ENCODE peak calls at places on chromosomes 1 and 21, in seven cellular contexts. W is NB4; R is uterus; C is mammary epithelial cell; T is tibial nerve; K is CD8-positive, alpha-beta T cell; I is kidney epithelial cell. M is an unnamed sample.

GRCh38 chr1:35031103-35031452 is 667 bp downstream of the ZMYM6 start:
- DNase-seq in I (no peak), K (peak), W (peak), T (no peak), C (peak), R (peak), M (peak)

GRCh38 chr21:42056468-42056867 is 14.6 kb upstream of the UMODL1 start:
- DNase-seq in R (no peak), W (no peak), T (no peak), I (no peak), C (no peak), K (no peak), M (no peak)

GRCh38 chr1:203177471-203178039 is 1.9 kb upstream of the MYBPH start:
- DNase-seq in T (no peak), K (no peak), C (peak), I (no peak), W (peak), R (no peak), M (peak)

GRCh38 chr21:44547656-44548331 is 3.5 kb downstream of the KRTAP10-2 start:
- DNase-seq in R (no peak), C (no peak), K (peak), I (no peak), T (no peak), W (no peak), M (no peak)

GRCh38 chr1:210233495-210234253 is 1.1 kb downstream of the SERTAD4 start:
- DNase-seq in R (peak), W (peak), K (no peak), T (no peak), C (peak), I (no peak), M (peak)

GRCh38 chr1:181263444-181263843 is 174.9 kb downstream of the IER5 start:
- DNase-seq in I (no peak), T (no peak), W (no peak), K (no peak), C (no peak), R (no peak), M (no peak)

GRCh38 chr21:43323244-43324005 is 103.5 kb downstream of the SIK1 start:
- DNase-seq in K (no peak), R (peak), T (no peak), W (no peak), I (no peak), C (no peak), M (no peak)

GRCh38 chr1:219805191-219805590 is 123.2 kb downstream of the SLC30A10 start:
- DNase-seq in K (no peak), C (no peak), I (no peak), T (no peak), W (no peak), R (no peak), M (no peak)

GRCh38 chr1:87084247-87084836 is 169.9 kb downstream of the HS2ST1 start:
- DNase-seq in I (no peak), R (no peak), C (no peak), K (no peak), W (peak), T (no peak), M (peak)

GRCh38 chr1:1567152-1567830 is 7.4 kb downstream of the SSU72 start:
- DNase-seq in T (no peak), K (no peak), W (no peak), I (no peak), R (no peak), C (no peak), M (no peak)

GRCh38 chr1:38607526-38607925 is 252.0 kb downstream of the RRAGC start:
- DNase-seq in K (no peak), R (no peak), T (no peak), W (no peak), I (no peak), C (no peak), M (no peak)

GRCh38 chr1:188089015-188089414 is 1260.3 kb downstream of the PLA2G4A start:
- DNase-seq in R (no peak), C (no peak), K (no peak), I (no peak), W (no peak), T (no peak), M (no peak)
- H3K4me3 ChIP-seq in R (no peak), C (no peak), K (no peak), I (no peak), W (no peak), T (no peak), M (no peak)

GRCh38 chr1:246528933-246529731 is 22.1 kb upstream of the SMYD3 start:
- DNase-seq in R (no peak), K (no peak), T (no peak), I (no peak), W (no peak), C (peak), M (no peak)

GRCh38 chr1:246530482-246530881 is 23.4 kb upstream of the SMYD3 start:
- DNase-seq in C (no peak), W (no peak), R (no peak), I (no peak), T (no peak), K (no peak), M (no peak)

GRCh38 chr1:246533371-246533905 is 26.4 kb upstream of the SMYD3 start:
- DNase-seq in C (no peak), T (no peak), I (no peak), R (no peak), K (no peak), W (no peak), M (no peak)

GRCh38 chr1:246534114-246534513 is 27.0 kb upstream of the SMYD3 start:
- DNase-seq in I (no peak), W (no peak), K (no peak), C (no peak), R (no peak), T (no peak), M (no peak)

DNA sequence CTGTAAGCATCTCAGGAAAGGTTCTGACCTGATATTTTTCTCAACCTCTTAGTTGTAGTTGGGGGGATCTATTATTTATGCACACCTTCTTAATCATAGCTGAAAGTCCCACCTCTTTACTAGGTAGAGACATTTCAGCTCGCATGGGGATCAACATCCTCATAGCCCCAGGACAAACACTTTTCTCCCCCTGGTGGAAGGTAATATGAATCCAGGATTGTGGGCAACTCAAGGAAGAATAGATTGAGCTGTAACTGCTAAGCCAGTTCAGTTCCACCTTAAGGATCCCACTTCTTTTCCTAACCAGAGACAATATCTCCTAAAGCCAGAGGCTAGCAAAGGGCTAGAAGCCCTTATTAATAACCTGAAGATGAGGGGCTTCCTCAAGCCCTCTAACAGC is 25.4 kb upstream of the SMYD3 start:
- DNase-seq in W (no peak), R (no peak), C (no peak), I (no peak), T (no peak), K (no peak), M (no peak)
- TF ChIP-seq CTCF in W (no peak), R (no peak), C (no peak), I (no peak), T (no peak), K (no peak), M (peak)

GRCh38 chr1:63731117-63732043 is 42.4 kb upstream of the ROR1 start:
- DNase-seq in I (peak), T (peak), W (no peak), R (no peak), K (no peak), C (peak), M (peak)
- H3K4me3 ChIP-seq in I (no peak), T (no peak), W (no peak), R (no peak), K (no peak), C (no peak), M (no peak)

DNA sequence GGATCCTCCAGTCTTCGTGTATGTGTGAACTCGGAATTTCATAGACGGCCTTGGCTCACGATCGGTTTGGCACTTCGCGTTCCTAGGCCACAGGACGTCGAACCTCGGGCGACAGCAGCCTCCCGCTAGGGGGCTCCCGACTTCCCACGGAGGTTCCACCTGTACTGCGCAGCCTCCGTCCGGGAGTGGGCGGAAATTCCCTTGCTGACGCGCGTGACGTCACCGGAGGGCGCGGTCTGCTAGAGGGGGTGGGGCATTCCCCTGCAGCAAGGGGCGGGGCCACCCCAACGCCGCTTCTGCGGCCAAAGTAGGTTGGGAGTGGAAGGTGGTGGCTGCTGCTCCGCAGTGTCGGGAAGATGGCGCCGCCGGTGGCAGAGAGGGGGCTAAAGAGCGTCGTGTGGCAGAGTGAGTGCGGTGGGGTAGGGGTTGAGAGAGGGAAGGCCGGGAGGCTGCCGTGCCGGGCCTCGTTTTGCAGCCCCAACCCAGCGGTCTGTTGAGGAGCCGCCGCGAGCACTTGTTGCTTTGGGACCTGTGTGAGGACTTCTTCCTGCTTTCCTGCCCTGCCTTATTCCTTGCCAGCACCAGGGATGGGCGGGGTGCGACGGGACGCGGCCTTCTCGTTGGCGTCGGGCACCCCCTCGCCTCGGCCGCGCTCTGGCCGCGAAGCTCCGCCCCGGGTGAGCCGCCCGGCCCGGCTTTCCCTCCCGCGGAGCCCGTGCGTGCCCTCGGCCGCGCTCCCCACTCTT is at the start of gene STXBP3:
- DNase-seq in K (peak), W (peak), R (peak), T (peak), C (peak), I (peak), M (peak)
- TF ChIP-seq CTCF in K (peak), W (peak), R (peak), T (peak), C (peak), I (peak), M (peak)